ENCODE peak calls at places on chromosome 17, in five cellular contexts. V is colonic mucosa; U is spleen; F is CD8-positive, alpha-beta T cell; E is IMR-90. O is an unnamed sample.

GRCh38 chr17:44197980-44198720 is 1.5 kb downstream of the ATXN7L3 start:
- DNase-seq in F (peak; percentile 74), E (peak; percentile 41), U (peak; percentile 83), V (peak; percentile 60), O (peak; percentile 76)

GRCh38 chr17:16980813-16981731 is 9.2 kb upstream of the TNFRSF13B start:
- DNase-seq in E (no peak), F (no peak), U (peak; percentile 82), V (peak; percentile 52), O (peak; percentile 49)

GRCh38 chr17:18960803-18961511 is 9.0 kb downstream of the SLC5A10 start:
- DNase-seq in V (peak; percentile 90), F (peak; percentile 89), E (peak; percentile 50), U (peak; percentile 95), O (peak; percentile 57)

GRCh38 chr17:32625971-32626370 is 139.2 kb downstream of the CDK5R1 start:
- DNase-seq in V (no peak), F (no peak), U (no peak), E (no peak), O (no peak)

GRCh38 chr17:50266384-50267073 is 7.7 kb upstream of the TMEM92 start:
- DNase-seq in F (no peak), V (peak; percentile 40), U (peak; percentile 60), E (peak; percentile 88), O (peak; percentile 86)

GRCh38 chr17:75125984-75126383 is 5.6 kb downstream of the NT5C start:
- DNase-seq in F (peak; percentile 45), U (no peak), E (no peak), V (no peak), O (no peak)

GRCh38 chr17:8162997-8163977 is 539 bp upstream of the VAMP2 start:
- DNase-seq in E (no peak), F (peak; percentile 65), U (peak; percentile 87), V (peak; percentile 44), O (no peak)

GRCh38 chr17:44557653-44558285 is 485 bp downstream of the FZD2 start:
- DNase-seq in E (peak; percentile 72), V (no peak), F (peak; percentile 58), U (peak; percentile 79), O (peak; percentile 66)

GRCh38 chr17:31491794-31492171 is 100.3 kb downstream of the RAB11FIP4 start:
- DNase-seq in E (no peak), V (no peak), F (no peak), U (peak; percentile 90), O (no peak)

GRCh38 chr17:55426851-55427586 is 5.4 kb upstream of the MMD start:
- DNase-seq in V (no peak), U (no peak), E (peak; percentile 58), F (no peak), O (peak; percentile 59)

GRCh38 chr17:72421128-72422092 is 300.6 kb downstream of the SOX9 start:
- DNase-seq in F (no peak), E (peak; percentile 98), U (no peak), V (peak; percentile 82), O (peak; percentile 84)

GRCh38 chr17:40314557-40314953 is 5.6 kb downstream of the RARA start:
- DNase-seq in U (peak; percentile 96), V (peak; percentile 90), F (peak; percentile 89), E (peak; percentile 91), O (peak; percentile 93)

GRCh38 chr17:72502111-72502939 is 381.5 kb downstream of the SOX9 start:
- DNase-seq in V (peak; percentile 50), E (peak; percentile 64), F (no peak), U (peak; percentile 30), O (peak; percentile 58)

GRCh38 chr17:17114592-17115225 is 72.5 kb downstream of the MPRIP start:
- DNase-seq in U (no peak), E (no peak), F (no peak), V (no peak), O (no peak)

GRCh38 chr17:79625706-79626105 is 14.9 kb upstream of the RBFOX3 start:
- DNase-seq in V (no peak), F (no peak), U (no peak), E (no peak), O (no peak)

GRCh38 chr17:10616502-10617119 is 40.5 kb downstream of the MYH3 start:
- DNase-seq in U (peak; percentile 85), V (peak; percentile 84), E (peak; percentile 61), F (peak; percentile 78), O (peak; percentile 74)

GRCh38 chr17:63434951-63435571 is 11.0 kb downstream of the CYB561 start:
- DNase-seq in F (peak; percentile 59), E (peak; percentile 25), U (no peak), V (peak; percentile 88), O (no peak)

GRCh38 chr17:7887482-7888183 is 956 bp upstream of the CHD3 start:
- DNase-seq in F (peak; percentile 88), E (peak; percentile 98), V (peak; percentile 95), U (peak; percentile 94), O (peak; percentile 92)

GRCh38 chr17:19316756-19317358 is 45.7 kb downstream of the B9D1 start:
- DNase-seq in F (no peak), E (no peak), V (no peak), U (no peak), O (no peak)

GRCh38 chr17:1008008-1008761 is 11.3 kb downstream of the TIMM22 start:
- DNase-seq in U (peak; percentile 72), V (peak; percentile 19), E (no peak), F (no peak), O (peak; percentile 34)

GRCh38 chr17:58333396-58334207 is 5.0 kb upstream of the TSPOAP1 start:
- DNase-seq in F (no peak), U (peak; percentile 77), V (no peak), E (no peak), O (no peak)

GRCh38 chr17:1576500-1576899 is 13.9 kb upstream of the PITPNA start:
- DNase-seq in U (peak; percentile 84), V (no peak), E (no peak), F (no peak), O (no peak)

GRCh38 chr17:75266315-75267145 is 4.5 kb downstream of the MIF4GD start:
- DNase-seq in U (peak; percentile 59), E (no peak), V (no peak), F (no peak), O (no peak)

GRCh38 chr17:44008205-44008909 is 3.9 kb downstream of the NAGS start:
- DNase-seq in E (no peak), U (no peak), F (no peak), V (no peak), O (no peak)

GRCh38 chr17:39939588-39940419 is 12.3 kb downstream of the LRRC3C start:
- DNase-seq in U (no peak), F (no peak), E (peak; percentile 98), V (no peak), O (peak; percentile 89)

DNA sequence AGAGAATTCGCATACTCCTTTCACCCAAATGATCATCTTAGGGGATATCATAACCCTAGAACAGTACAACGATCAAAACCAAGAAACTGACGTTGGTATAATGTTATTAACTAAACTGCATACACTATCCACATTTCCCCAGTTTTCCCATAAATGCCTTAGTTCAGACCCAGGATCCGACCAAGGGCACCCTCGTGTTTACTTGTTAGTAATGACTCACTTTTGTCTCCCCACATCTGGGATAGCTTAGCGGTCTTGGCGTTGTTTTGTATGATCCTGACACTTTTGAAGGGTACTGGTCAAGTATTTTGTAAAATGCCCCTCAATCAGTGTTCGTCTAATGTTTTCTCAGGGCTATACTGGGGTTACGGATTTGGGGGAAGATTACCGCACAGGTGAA is 8.0 kb downstream of the HS3ST3A1 start:
- DNase-seq in E (peak; percentile 57), F (no peak), V (no peak), U (no peak), O (peak; percentile 73)
- TF ChIP-seq CTCF in E (no peak), F (no peak), V (no peak), U (no peak), O (no peak)

GRCh38 chr17:81660441-81660840 is 4.1 kb upstream of the PDE6G start:
- DNase-seq in E (no peak), V (no peak), F (no peak), U (no peak), O (no peak)
- H3K4me3 ChIP-seq in E (no peak overlapping the region), V (no peak overlapping the region), F (no peak overlapping the region), U (no peak overlapping the region), O (no peak overlapping the region)

GRCh38 chr17:81095608-81095888 is 60.6 kb downstream of the BAIAP2 start:
- DNase-seq in U (no peak), E (no peak), F (no peak), V (no peak), O (no peak)

GRCh38 chr17:81093576-81094223 is 58.7 kb downstream of the BAIAP2 start:
- DNase-seq in E (no peak), F (no peak), U (no peak), V (no peak), O (no peak)

GRCh38 chr17:81094224-81094743 is 59.3 kb downstream of the BAIAP2 start:
- DNase-seq in U (no peak), E (no peak), V (no peak), F (no peak), O (no peak)

GRCh38 chr17:81096741-81097133 is 61.8 kb downstream of the BAIAP2 start:
- DNase-seq in U (no peak), F (no peak), V (no peak), E (no peak), O (no peak)

DNA sequence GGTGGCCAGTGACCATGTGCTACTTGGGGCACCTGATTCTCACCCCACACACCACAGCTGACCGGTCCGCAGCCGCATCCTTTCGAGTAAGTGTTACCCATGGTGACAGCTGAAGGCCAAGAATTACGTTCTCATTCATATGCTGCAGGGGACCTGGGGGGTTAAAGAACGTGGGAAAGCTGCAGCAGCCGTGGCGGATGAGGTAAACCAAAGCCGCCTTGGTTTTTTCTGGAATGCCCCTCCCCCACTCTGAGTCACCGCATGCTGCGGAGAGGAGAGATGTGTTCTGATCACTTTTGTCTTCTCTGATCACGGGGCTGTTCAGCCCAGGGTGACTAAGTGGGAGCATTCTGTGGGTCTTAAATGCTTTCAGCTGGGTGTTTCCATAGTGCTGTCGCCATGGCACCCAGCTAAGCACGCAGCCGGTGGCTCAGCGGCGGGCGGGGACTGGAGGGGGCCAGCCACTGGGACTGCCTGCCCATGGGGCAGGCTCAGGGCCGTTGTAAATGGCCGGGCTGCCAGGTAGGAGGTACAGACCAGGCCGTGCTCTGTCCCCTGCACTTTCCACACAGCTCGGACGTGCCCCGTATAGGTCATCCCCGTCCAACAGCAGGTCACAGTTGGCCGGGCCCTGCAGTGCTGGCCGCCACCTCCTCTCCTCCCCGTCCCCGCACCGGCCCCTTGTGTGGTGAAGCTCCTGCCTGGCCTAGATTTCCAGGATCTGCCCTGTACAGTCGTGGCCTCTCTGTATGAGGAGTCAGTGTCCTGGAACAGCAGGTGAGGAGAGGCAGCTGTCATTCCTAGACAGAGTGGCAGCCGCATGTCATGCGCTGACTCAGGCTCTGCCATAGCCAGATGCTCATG is 60.0 kb downstream of the BAIAP2 start:
- DNase-seq in F (peak; percentile 92), E (peak; percentile 100), U (no peak), V (peak; percentile 76), O (peak; percentile 100)
- TF ChIP-seq CTCF in F (no peak), E (peak; percentile 8), U (no peak), V (no peak), O (no peak)

DNA sequence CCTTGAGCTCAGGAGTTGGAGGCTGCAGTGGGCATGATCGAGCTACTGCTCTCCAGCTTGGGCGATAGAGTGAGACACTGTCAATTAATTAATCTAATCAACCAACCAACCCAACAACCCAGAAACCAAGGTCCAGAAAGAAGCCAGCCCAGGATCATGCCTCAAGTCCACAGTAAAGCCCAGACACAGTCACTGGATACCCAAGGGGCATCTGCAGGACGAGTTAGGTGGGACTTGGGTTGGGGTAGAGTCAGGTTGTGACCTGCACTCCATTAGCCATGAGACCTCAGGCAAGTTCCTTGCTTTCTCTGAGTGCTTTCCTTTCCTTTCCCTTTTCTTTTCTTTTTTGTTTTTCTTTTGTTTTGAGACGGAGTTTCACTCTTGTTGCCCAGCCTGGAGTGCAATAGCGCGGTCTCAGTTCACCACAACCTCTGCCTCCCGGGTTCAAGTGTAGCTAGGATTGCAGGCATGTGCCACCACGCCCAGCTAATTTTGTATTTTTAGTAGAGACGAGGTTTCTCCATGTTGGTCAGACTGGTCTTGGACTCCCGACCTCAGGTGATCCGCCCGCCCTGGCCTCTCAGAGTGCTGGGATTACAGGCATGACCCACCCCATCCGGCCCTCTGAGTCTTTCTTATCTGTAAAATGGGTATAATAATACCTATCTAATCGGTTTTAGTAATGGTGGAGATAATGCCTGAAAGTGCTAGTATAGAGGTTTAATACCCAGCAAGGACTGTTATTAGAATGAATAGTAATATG is 3.5 kb upstream of the HSD17B1 start:
- DNase-seq in V (no peak), F (no peak), U (no peak), E (no peak), O (no peak)
- H3K4me3 ChIP-seq in V (no peak overlapping the region), F (peak overlapping the region; percentile 45), U (no peak overlapping the region), E (no peak overlapping the region), O (no peak overlapping the region)